ENCODE peak calls at places on chromosomes 4 and X, in nine cellular contexts. One of them, this sample, is unnamed.

GRCh38 chrX:21376636-21377035 is 2.4 kb downstream of the CNKSR2 start:
- DNase-seq in uterus: no peak
- DNase-seq in upper lobe of left lung: no peak
- DNase-seq in bronchial epithelial cell: no peak
- DNase-seq in DND-41: no peak
- DNase-seq in HCT116: no peak
- DNase-seq in A549: no peak
- DNase-seq in vagina: no peak
- DNase-seq in brain microvascular endothelial cell: no peak
- DNase-seq in this sample: no peak

GRCh38 chr4:83065268-83065667 is 30.3 kb downstream of the COPS4 start:
- DNase-seq in uterus: no peak
- DNase-seq in DND-41: no peak
- DNase-seq in bronchial epithelial cell: no peak
- DNase-seq in HCT116: no peak
- DNase-seq in brain microvascular endothelial cell: no peak
- DNase-seq in upper lobe of left lung: no peak
- DNase-seq in vagina: no peak
- DNase-seq in A549: no peak
- DNase-seq in this sample: no peak

GRCh38 chr4:109486007-109486406 is 52.4 kb downstream of the SEC24B start:
- DNase-seq in HCT116: no peak
- DNase-seq in vagina: no peak
- DNase-seq in upper lobe of left lung: no peak
- DNase-seq in A549: no peak
- DNase-seq in brain microvascular endothelial cell: no peak
- DNase-seq in bronchial epithelial cell: no peak
- DNase-seq in uterus: no peak
- DNase-seq in DND-41: no peak
- DNase-seq in this sample: no peak

GRCh38 chr4:123396294-123397275 is at the start of gene SPRY1:
- DNase-seq in uterus: peak
- DNase-seq in DND-41: peak
- DNase-seq in HCT116: peak
- DNase-seq in A549: peak
- DNase-seq in brain microvascular endothelial cell: peak
- DNase-seq in vagina: no peak
- DNase-seq in bronchial epithelial cell: peak
- DNase-seq in upper lobe of left lung: peak
- DNase-seq in this sample: peak

GRCh38 chr4:52791936-52792335 is 40.7 kb upstream of the ERVMER34-1 start:
- DNase-seq in DND-41: no peak
- DNase-seq in HCT116: no peak
- DNase-seq in uterus: no peak
- DNase-seq in A549: no peak
- DNase-seq in vagina: no peak
- DNase-seq in bronchial epithelial cell: peak
- DNase-seq in upper lobe of left lung: no peak
- DNase-seq in brain microvascular endothelial cell: no peak
- DNase-seq in this sample: no peak

GRCh38 chrX:30733852-30734660 is 80.8 kb downstream of the GK start:
- DNase-seq in HCT116: no peak
- DNase-seq in upper lobe of left lung: no peak
- DNase-seq in brain microvascular endothelial cell: no peak
- DNase-seq in bronchial epithelial cell: no peak
- DNase-seq in uterus: no peak
- DNase-seq in vagina: no peak
- DNase-seq in DND-41: no peak
- DNase-seq in A549: no peak
- DNase-seq in this sample: no peak

GRCh38 chr4:147820975-147821374 is 89.1 kb downstream of the ARHGAP10 start:
- DNase-seq in brain microvascular endothelial cell: no peak
- DNase-seq in A549: no peak
- DNase-seq in bronchial epithelial cell: peak
- DNase-seq in uterus: no peak
- DNase-seq in HCT116: no peak
- DNase-seq in upper lobe of left lung: no peak
- DNase-seq in vagina: no peak
- DNase-seq in DND-41: no peak
- DNase-seq in this sample: no peak

GRCh38 chr4:13541720-13542576 is 2.4 kb downstream of the NKX3-2 start:
- DNase-seq in brain microvascular endothelial cell: no peak
- DNase-seq in uterus: no peak
- DNase-seq in upper lobe of left lung: peak
- DNase-seq in DND-41: no peak
- DNase-seq in bronchial epithelial cell: peak
- DNase-seq in HCT116: no peak
- DNase-seq in vagina: no peak
- DNase-seq in A549: no peak
- DNase-seq in this sample: no peak

GRCh38 chr4:181952478-181952877 is 290.7 kb upstream of the TENM3 start:
- DNase-seq in bronchial epithelial cell: peak
- DNase-seq in vagina: no peak
- DNase-seq in DND-41: no peak
- DNase-seq in HCT116: no peak
- DNase-seq in uterus: no peak
- DNase-seq in A549: peak
- DNase-seq in brain microvascular endothelial cell: peak
- DNase-seq in upper lobe of left lung: no peak
- DNase-seq in this sample: peak

GRCh38 chrX:38804481-38805293 is 3.4 kb downstream of the MID1IP1 start:
- DNase-seq in uterus: peak
- DNase-seq in vagina: no peak
- DNase-seq in upper lobe of left lung: peak
- DNase-seq in HCT116: no peak
- DNase-seq in A549: peak
- DNase-seq in bronchial epithelial cell: no peak
- DNase-seq in brain microvascular endothelial cell: no peak
- DNase-seq in DND-41: peak
- DNase-seq in this sample: no peak

GRCh38 chr4:186676531-186677158 is 47.0 kb downstream of the FAT1 start:
- DNase-seq in A549: peak
- DNase-seq in upper lobe of left lung: no peak
- DNase-seq in bronchial epithelial cell: peak
- DNase-seq in vagina: no peak
- DNase-seq in DND-41: no peak
- DNase-seq in brain microvascular endothelial cell: peak
- DNase-seq in uterus: no peak
- DNase-seq in HCT116: no peak
- DNase-seq in this sample: peak

GRCh38 chr4:2630556-2631273 is 94.3 kb downstream of the FAM193A start:
- DNase-seq in uterus: no peak
- DNase-seq in DND-41: no peak
- DNase-seq in upper lobe of left lung: no peak
- DNase-seq in vagina: no peak
- DNase-seq in HCT116: peak
- DNase-seq in A549: no peak
- DNase-seq in brain microvascular endothelial cell: no peak
- DNase-seq in bronchial epithelial cell: no peak
- DNase-seq in this sample: no peak
- TF ChIP-seq CTCF in uterus: no peak
- TF ChIP-seq CTCF in DND-41: peak
- TF ChIP-seq CTCF in upper lobe of left lung: no peak
- TF ChIP-seq CTCF in vagina: no peak
- TF ChIP-seq CTCF in HCT116: peak
- TF ChIP-seq CTCF in A549: no peak
- TF ChIP-seq CTCF in brain microvascular endothelial cell: no peak
- TF ChIP-seq CTCF in bronchial epithelial cell: no peak
- TF ChIP-seq CTCF in this sample: no peak

GRCh38 chr4:68346461-68346860 is 3.4 kb downstream of the YTHDC1 start:
- DNase-seq in upper lobe of left lung: no peak
- DNase-seq in uterus: no peak
- DNase-seq in A549: peak
- DNase-seq in bronchial epithelial cell: peak
- DNase-seq in HCT116: no peak
- DNase-seq in vagina: no peak
- DNase-seq in DND-41: no peak
- DNase-seq in brain microvascular endothelial cell: no peak
- DNase-seq in this sample: no peak
- H3K4me3 ChIP-seq in upper lobe of left lung: no peak
- H3K4me3 ChIP-seq in uterus: no peak
- H3K4me3 ChIP-seq in A549: peak
- H3K4me3 ChIP-seq in bronchial epithelial cell: peak
- H3K4me3 ChIP-seq in HCT116: no peak
- H3K4me3 ChIP-seq in vagina: no peak
- H3K4me3 ChIP-seq in DND-41: no peak
- H3K4me3 ChIP-seq in brain microvascular endothelial cell: no peak
- H3K4me3 ChIP-seq in this sample: peak

GRCh38 chr4:139606600-139607301 is 50.7 kb upstream of the SETD7 start:
- DNase-seq in upper lobe of left lung: no peak
- DNase-seq in A549: peak
- DNase-seq in DND-41: peak
- DNase-seq in HCT116: no peak
- DNase-seq in vagina: no peak
- DNase-seq in uterus: no peak
- DNase-seq in brain microvascular endothelial cell: peak
- DNase-seq in bronchial epithelial cell: peak
- DNase-seq in this sample: no peak
- TF ChIP-seq CTCF in upper lobe of left lung: no peak
- TF ChIP-seq CTCF in A549: no peak
- TF ChIP-seq CTCF in DND-41: no peak
- TF ChIP-seq CTCF in HCT116: peak
- TF ChIP-seq CTCF in vagina: no peak
- TF ChIP-seq CTCF in uterus: no peak
- TF ChIP-seq CTCF in brain microvascular endothelial cell: peak
- TF ChIP-seq CTCF in bronchial epithelial cell: peak
- TF ChIP-seq CTCF in this sample: peak

GRCh38 chr4:2390780-2391490 is 27.5 kb downstream of the ZFYVE28 start:
- DNase-seq in brain microvascular endothelial cell: no peak
- DNase-seq in A549: no peak
- DNase-seq in vagina: no peak
- DNase-seq in uterus: no peak
- DNase-seq in HCT116: no peak
- DNase-seq in upper lobe of left lung: no peak
- DNase-seq in bronchial epithelial cell: no peak
- DNase-seq in DND-41: no peak
- DNase-seq in this sample: no peak
- H3K4me3 ChIP-seq in brain microvascular endothelial cell: no peak
- H3K4me3 ChIP-seq in A549: no peak
- H3K4me3 ChIP-seq in vagina: no peak
- H3K4me3 ChIP-seq in uterus: no peak
- H3K4me3 ChIP-seq in HCT116: no peak
- H3K4me3 ChIP-seq in upper lobe of left lung: no peak
- H3K4me3 ChIP-seq in bronchial epithelial cell: no peak
- H3K4me3 ChIP-seq in DND-41: no peak
- H3K4me3 ChIP-seq in this sample: no peak

GRCh38 chrX:132636080-132636479 is 147.2 kb upstream of the MBNL3 start:
- DNase-seq in DND-41: no peak
- DNase-seq in HCT116: no peak
- DNase-seq in A549: no peak
- DNase-seq in brain microvascular endothelial cell: no peak
- DNase-seq in vagina: no peak
- DNase-seq in upper lobe of left lung: no peak
- DNase-seq in uterus: no peak
- DNase-seq in bronchial epithelial cell: peak
- DNase-seq in this sample: no peak
- TF ChIP-seq CTCF in DND-41: peak
- TF ChIP-seq CTCF in HCT116: no peak
- TF ChIP-seq CTCF in A549: peak
- TF ChIP-seq CTCF in brain microvascular endothelial cell: no peak
- TF ChIP-seq CTCF in vagina: no peak
- TF ChIP-seq CTCF in upper lobe of left lung: no peak
- TF ChIP-seq CTCF in uterus: no peak
- TF ChIP-seq CTCF in bronchial epithelial cell: no peak
- TF ChIP-seq CTCF in this sample: no peak

GRCh38 chrX:12979011-12979629 is 4.2 kb downstream of the TMSB4X start:
- DNase-seq in vagina: no peak
- DNase-seq in upper lobe of left lung: no peak
- DNase-seq in brain microvascular endothelial cell: no peak
- DNase-seq in DND-41: no peak
- DNase-seq in bronchial epithelial cell: no peak
- DNase-seq in HCT116: no peak
- DNase-seq in uterus: no peak
- DNase-seq in A549: no peak
- DNase-seq in this sample: no peak

GRCh38 chrX:12977761-12978204 is 2.9 kb downstream of the TMSB4X start:
- DNase-seq in A549: no peak
- DNase-seq in DND-41: no peak
- DNase-seq in uterus: no peak
- DNase-seq in HCT116: no peak
- DNase-seq in brain microvascular endothelial cell: no peak
- DNase-seq in upper lobe of left lung: no peak
- DNase-seq in bronchial epithelial cell: peak
- DNase-seq in vagina: no peak
- DNase-seq in this sample: no peak

GRCh38 chrX:12979630-12980015 is 4.7 kb downstream of the TMSB4X start:
- DNase-seq in brain microvascular endothelial cell: no peak
- DNase-seq in vagina: no peak
- DNase-seq in A549: no peak
- DNase-seq in HCT116: no peak
- DNase-seq in bronchial epithelial cell: no peak
- DNase-seq in uterus: no peak
- DNase-seq in DND-41: no peak
- DNase-seq in upper lobe of left lung: no peak
- DNase-seq in this sample: no peak

GRCh38 chrX:12975999-12976558 is 1.2 kb downstream of the TMSB4X start:
- DNase-seq in upper lobe of left lung: peak
- DNase-seq in vagina: no peak
- DNase-seq in uterus: peak
- DNase-seq in HCT116: no peak
- DNase-seq in A549: peak
- DNase-seq in brain microvascular endothelial cell: peak
- DNase-seq in DND-41: peak
- DNase-seq in bronchial epithelial cell: no peak
- DNase-seq in this sample: no peak

GRCh38 chrX:12978205-12979010 is 3.5 kb downstream of the TMSB4X start:
- DNase-seq in DND-41: peak
- DNase-seq in bronchial epithelial cell: peak
- DNase-seq in brain microvascular endothelial cell: peak
- DNase-seq in uterus: peak
- DNase-seq in vagina: no peak
- DNase-seq in HCT116: no peak
- DNase-seq in upper lobe of left lung: peak
- DNase-seq in A549: no peak
- DNase-seq in this sample: no peak
- H3K4me3 ChIP-seq in DND-41: peak
- H3K4me3 ChIP-seq in bronchial epithelial cell: no peak
- H3K4me3 ChIP-seq in brain microvascular endothelial cell: peak
- H3K4me3 ChIP-seq in uterus: peak
- H3K4me3 ChIP-seq in vagina: no peak
- H3K4me3 ChIP-seq in HCT116: no peak
- H3K4me3 ChIP-seq in upper lobe of left lung: peak
- H3K4me3 ChIP-seq in A549: peak
- H3K4me3 ChIP-seq in this sample: no peak

This sample was measured in epithelial cell of proximal tubule.